ENCODE peak calls at places on chromosomes 6 and 20, in four cellular contexts. C is GM23338, V is body of pancreas, H is Peyer's patch. G is an unnamed sample.
A peak's percentile ranks its signal among the peaks of the same experiment; 100 is the strongest.

GRCh38 chr6:4358414-4359107 is 223.2 kb upstream of the ECI2 start:
- DNase-seq in C (peak; percentile 59), V (peak; percentile 96), H (peak; percentile 32), G (no peak)

GRCh38 chr20:5211803-5212714 is 85.3 kb downstream of the CDS2 start:
- DNase-seq in C (no peak), V (no peak), H (no peak), G (no peak)

GRCh38 chr20:60239981-60240380 is 281.8 kb downstream of the CDH26 start:
- DNase-seq in C (no peak), V (no peak), H (no peak), G (no peak)

GRCh38 chr6:149933461-149933860 is 8.4 kb upstream of the ULBP2 start:
- DNase-seq in C (no peak), V (no peak), H (no peak), G (no peak)

GRCh38 chr6:34519971-34520644 is 36.0 kb downstream of the SPDEF start:
- DNase-seq in C (no peak), V (peak; percentile 4), H (no peak), G (no peak)

GRCh38 chr6:21741221-21742109 is 147.9 kb downstream of the SOX4 start:
- DNase-seq in C (peak; percentile 82), V (no peak), H (no peak), G (no peak)

GRCh38 chr6:53701333-53702073 is 35.9 kb upstream of the KLHL31 start:
- DNase-seq in C (no peak), V (no peak), H (no peak), G (no peak)

GRCh38 chr6:71468841-71469750 is 180.5 kb downstream of the OGFRL1 start:
- DNase-seq in C (no peak), V (no peak), H (no peak), G (no peak)

GRCh38 chr6:115768469-115768868 is 292.2 kb downstream of the FRK start:
- DNase-seq in C (no peak), V (no peak), H (no peak), G (no peak)

GRCh38 chr6:136952714-136953260 is 30.7 kb downstream of the SLC35D3 start:
- DNase-seq in C (no peak), V (no peak), H (no peak), G (peak; percentile 30)

GRCh38 chr20:35952480-35953410 is 1.6 kb downstream of the SCAND1 start:
- DNase-seq in C (peak; percentile 21), V (no peak), H (no peak), G (no peak)

GRCh38 chr6:89297695-89298351 is 17.3 kb downstream of the GABRR2 start:
- DNase-seq in C (no peak), V (no peak), H (peak; percentile 36), G (peak; percentile 90)

GRCh38 chr6:14857501-14857900 is 388.4 kb upstream of the JARID2 start:
- DNase-seq in C (no peak), V (no peak), H (peak; percentile 68), G (no peak)

GRCh38 chr6:163780993-163781392 is 366.5 kb downstream of the QKI start:
- DNase-seq in C (peak; percentile 10), V (no peak), H (no peak), G (peak; percentile 19)

GRCh38 chr20:10555865-10556308 is 117.9 kb downstream of the JAG1 start:
- DNase-seq in C (no peak), V (no peak), H (no peak), G (no peak)

GRCh38 chr20:41572010-41572572 is 46.1 kb downstream of the CHD6 start:
- DNase-seq in C (no peak), V (no peak), H (no peak), G (no peak)
- TF ChIP-seq CTCF in C (no peak), V (no peak), H (no peak), G (no peak)

DNA sequence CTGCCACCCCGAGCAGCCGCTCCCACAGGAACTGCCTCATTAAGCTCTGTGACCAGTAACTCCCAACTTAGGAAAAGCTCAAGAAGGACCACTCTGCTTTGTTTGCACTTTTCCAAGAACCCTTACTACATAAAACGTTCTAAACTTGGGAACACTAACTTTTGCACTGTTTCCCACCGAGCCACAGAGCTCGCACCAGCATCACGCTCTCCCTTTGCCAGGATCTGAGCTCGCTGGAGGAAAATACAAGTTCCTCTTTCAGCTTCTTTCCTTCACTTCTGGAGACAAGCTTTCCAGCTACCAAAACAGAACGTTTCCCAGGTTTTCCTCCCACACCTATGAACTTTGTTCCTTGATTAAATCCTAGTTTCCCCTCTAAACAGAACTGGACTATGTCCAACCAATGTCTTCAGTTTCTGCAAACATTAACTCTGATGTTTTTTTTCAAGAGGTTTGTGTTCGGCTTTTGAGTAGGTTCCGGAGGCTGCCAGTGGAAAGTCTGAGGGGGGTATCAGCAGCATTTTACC is 135.3 kb downstream of the LY86 start:
- DNase-seq in C (no peak), V (no peak), H (no peak), G (no peak)
- H3K4me3 ChIP-seq in C (peak overlapping the region; percentile 45), V (no peak overlapping the region), H (no peak overlapping the region), G (no peak overlapping the region)

GRCh38 chr20:63126876-63127699 is 88.8 kb downstream of the YTHDF1 start:
- DNase-seq in C (no peak), V (no peak), H (no peak), G (no peak)

GRCh38 chr20:63128956-63129355 is 87.0 kb downstream of the YTHDF1 start:
- DNase-seq in C (no peak), V (no peak), H (no peak), G (no peak)

GRCh38 chr20:63127700-63128364 is 88.1 kb downstream of the YTHDF1 start:
- DNase-seq in C (no peak), V (no peak), H (no peak), G (no peak)

GRCh38 chr20:63129376-63129965 is 86.5 kb downstream of the YTHDF1 start:
- DNase-seq in C (no peak), V (no peak), H (no peak), G (no peak)

DNA sequence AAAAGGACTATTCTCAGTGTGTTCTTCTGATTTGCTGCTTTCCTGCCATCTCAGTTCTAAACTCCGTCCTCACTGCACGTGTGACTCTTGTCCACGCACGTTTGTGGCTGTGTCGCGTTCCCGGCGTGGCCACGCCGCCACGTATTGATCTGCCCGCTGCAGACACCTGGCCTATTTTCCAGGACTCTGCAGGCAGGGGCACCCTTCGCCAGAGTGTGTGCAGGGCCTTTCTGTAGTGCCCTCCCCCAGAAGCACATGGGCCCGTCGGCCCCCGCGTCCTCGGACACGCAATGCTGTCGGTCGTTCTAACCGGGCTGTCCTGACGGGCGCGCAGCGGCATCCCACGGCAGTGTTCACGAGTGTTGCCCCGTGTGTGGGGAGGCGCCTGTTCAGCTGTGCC is 87.6 kb downstream of the YTHDF1 start:
- DNase-seq in C (no peak), V (no peak), H (no peak), G (no peak)
- H3K27me3 ChIP-seq in C (no peaks in the 10 kb centered on the region), V (no peaks in the 10 kb centered on the region), H (no peaks in the 10 kb centered on the region), G (no peaks in the 10 kb centered on the region)

DNA sequence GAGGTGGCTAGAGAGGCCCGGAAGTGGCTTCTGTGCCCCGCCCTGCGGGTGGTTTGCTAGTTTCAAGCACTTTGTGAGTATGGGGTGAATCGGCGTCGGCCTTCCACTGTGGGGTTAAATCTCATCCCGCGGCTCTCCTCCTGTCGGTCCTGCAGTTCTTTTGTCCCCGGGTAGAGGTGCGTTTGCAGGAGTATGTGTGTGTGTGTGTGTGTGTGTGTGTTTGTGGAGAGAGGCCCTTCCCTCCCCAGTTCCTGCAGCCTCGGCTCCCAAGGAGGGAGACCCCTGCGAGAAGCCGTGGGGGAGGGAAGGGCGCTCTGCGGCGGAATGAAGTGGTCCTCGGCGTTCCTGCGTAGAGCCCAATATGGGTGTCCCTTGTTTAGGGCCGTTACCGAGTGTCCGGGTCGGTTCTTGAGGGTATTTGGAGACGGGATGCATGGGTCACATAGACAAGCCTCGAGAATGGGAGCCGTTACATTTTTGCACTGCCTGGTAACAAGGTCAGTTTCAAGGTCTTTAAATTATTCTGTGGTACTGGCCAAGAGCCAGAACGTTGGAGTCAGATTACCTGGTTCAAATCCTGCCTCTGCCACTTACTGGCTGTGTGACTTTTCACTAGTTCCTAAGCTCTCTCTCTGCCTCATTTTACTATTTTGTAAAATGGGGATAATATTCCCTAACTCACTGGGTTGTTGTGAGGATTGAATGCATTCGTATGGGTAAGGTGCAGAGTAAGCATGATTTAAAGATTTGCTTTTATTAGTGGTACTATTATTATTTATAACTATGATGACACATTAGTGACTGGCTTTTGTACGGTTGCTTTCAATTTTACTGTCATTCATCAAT is at the start of gene ZKSCAN3:
- DNase-seq in C (peak; percentile 93), V (peak; percentile 81), H (peak; percentile 83), G (peak; percentile 95)
- TF ChIP-seq CTCF in C (no peak), V (no peak), H (no peak), G (no peak)

GRCh38 chr6:129203190-129203900 is 320.4 kb downstream of the LAMA2 start:
- DNase-seq in C (no peak), V (no peak), H (no peak), G (no peak)
- H3K4me3 ChIP-seq in C (no peak overlapping the region), V (no peak overlapping the region), H (no peak overlapping the region), G (no peak overlapping the region)

DNA sequence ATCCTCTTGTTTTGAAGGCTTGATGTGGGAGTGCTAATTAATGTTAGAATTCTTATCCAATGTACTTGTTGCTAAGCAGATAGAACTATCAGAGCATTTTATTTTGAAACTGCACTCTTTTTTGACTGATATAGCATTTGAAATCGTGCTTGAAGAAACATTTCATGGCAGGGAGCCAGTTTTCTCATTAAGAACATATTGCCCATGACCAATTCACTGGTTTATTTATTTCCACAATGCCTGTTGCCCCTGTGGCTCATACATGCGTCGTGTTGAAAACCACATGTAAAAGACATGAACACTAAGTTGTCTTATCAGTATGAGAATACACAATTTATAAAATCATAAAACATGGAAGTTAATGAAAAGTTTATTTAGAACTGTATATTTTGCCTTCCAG is 479.7 kb upstream of the FLRT3 start:
- DNase-seq in C (no peak), V (no peak), H (no peak), G (no peak)
- H3K27me3 ChIP-seq in C (no peaks in the 10 kb centered on the region), V (no peaks in the 10 kb centered on the region), H (no peaks in the 10 kb centered on the region), G (no peaks in the 10 kb centered on the region)

GRCh38 chr6:157597461-157598312 is 216.7 kb downstream of the ZDHHC14 start:
- DNase-seq in C (peak; percentile 69), V (peak; percentile 75), H (peak; percentile 52), G (peak; percentile 57)
- TF ChIP-seq CTCF in C (peak; percentile 61), V (peak; percentile 66), H (peak; percentile 65), G (peak; percentile 79)

DNA sequence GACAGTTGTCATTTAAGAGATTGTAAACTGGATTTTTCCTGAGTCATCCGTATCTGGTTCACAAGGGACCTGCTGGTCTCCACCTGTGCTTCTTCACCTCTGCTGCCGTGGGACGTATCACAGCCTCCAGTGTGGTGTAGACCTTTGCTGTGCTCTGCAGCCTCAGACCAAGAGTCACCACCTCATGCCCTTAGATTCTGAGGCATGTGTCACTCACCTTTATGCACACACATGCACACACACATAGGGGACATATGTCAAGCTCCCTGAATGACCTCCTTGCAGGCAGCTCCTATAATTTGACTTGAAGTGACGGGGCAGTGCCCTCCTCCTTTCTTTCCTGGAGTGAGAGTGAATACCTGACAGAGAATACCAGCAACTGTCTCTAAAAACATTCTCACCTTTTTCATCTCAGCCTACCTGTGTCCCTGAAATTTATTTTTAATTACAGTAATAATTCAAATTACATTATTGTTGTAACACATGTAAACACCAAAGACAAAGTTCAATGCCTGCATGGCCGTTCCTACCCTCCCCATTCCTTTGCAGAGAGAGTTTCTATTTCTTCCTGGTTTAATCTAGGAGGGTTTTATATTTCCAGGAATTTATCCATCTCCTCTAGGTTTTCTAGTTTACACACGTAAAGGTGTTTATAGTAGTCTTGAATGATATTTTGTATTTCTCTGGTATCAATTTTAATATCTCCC is 3.5 kb downstream of the SLC17A4 start:
- DNase-seq in C (no peak), V (no peak), H (no peak), G (no peak)
- H3K4me3 ChIP-seq in C (no peak overlapping the region), V (no peak overlapping the region), H (no peak overlapping the region), G (no peak overlapping the region)

G was measured in WERI-Rb-1.